ENCODE peak calls at places on chromosomes 13 and 19, in ten cellular contexts. One of them, this sample, is unnamed.

GRCh38 chr13:83878691-83879410 is 3.4 kb downstream of the SLITRK1 start:
- DNase-seq in HFFc6: no peak
- DNase-seq in NB4: no peak
- DNase-seq in breast epithelium: no peak
- DNase-seq in mammary epithelial cell: no peak
- DNase-seq in OCI-LY7: no peak
- DNase-seq in nephron progenitor cell: peak; percentile 25
- DNase-seq in esophagus squamous epithelium: no peak
- DNase-seq in left lung: peak; percentile 59
- DNase-seq in coronary artery: no peak
- DNase-seq in this sample: no peak

GRCh38 chr19:590396-590745 is 690 bp downstream of the HCN2 start:
- DNase-seq in HFFc6: no peak
- DNase-seq in NB4: no peak
- DNase-seq in breast epithelium: no peak
- DNase-seq in mammary epithelial cell: peak; percentile 25
- DNase-seq in OCI-LY7: no peak
- DNase-seq in nephron progenitor cell: peak; percentile 39
- DNase-seq in esophagus squamous epithelium: no peak
- DNase-seq in left lung: peak; percentile 64
- DNase-seq in coronary artery: no peak
- DNase-seq in this sample: peak; percentile 37

GRCh38 chr19:48169585-48169973 is 565 bp downstream of the LIG1 start:
- DNase-seq in HFFc6: peak; percentile 40
- DNase-seq in NB4: peak; percentile 87
- DNase-seq in breast epithelium: peak; percentile 68
- DNase-seq in mammary epithelial cell: peak; percentile 66
- DNase-seq in OCI-LY7: peak; percentile 84
- DNase-seq in nephron progenitor cell: peak; percentile 90
- DNase-seq in esophagus squamous epithelium: peak; percentile 69
- DNase-seq in left lung: peak; percentile 94
- DNase-seq in coronary artery: peak; percentile 79
- DNase-seq in this sample: peak; percentile 91

GRCh38 chr19:30865481-30865880 is 483.8 kb downstream of the TSHZ3 start:
- DNase-seq in HFFc6: no peak
- DNase-seq in NB4: no peak
- DNase-seq in breast epithelium: no peak
- DNase-seq in mammary epithelial cell: no peak
- DNase-seq in OCI-LY7: no peak
- DNase-seq in nephron progenitor cell: no peak
- DNase-seq in esophagus squamous epithelium: no peak
- DNase-seq in left lung: no peak
- DNase-seq in coronary artery: peak; percentile 58
- DNase-seq in this sample: no peak

GRCh38 chr19:50968709-50969412 is 530 bp downstream of the KLK6 start:
- DNase-seq in HFFc6: no peak
- DNase-seq in NB4: no peak
- DNase-seq in breast epithelium: no peak
- DNase-seq in mammary epithelial cell: no peak
- DNase-seq in OCI-LY7: no peak
- DNase-seq in nephron progenitor cell: peak; percentile 68
- DNase-seq in esophagus squamous epithelium: no peak
- DNase-seq in left lung: no peak
- DNase-seq in coronary artery: no peak
- DNase-seq in this sample: no peak

GRCh38 chr13:93086329-93086728 is 140.3 kb upstream of the GPC6 start:
- DNase-seq in HFFc6: no peak
- DNase-seq in NB4: no peak
- DNase-seq in breast epithelium: no peak
- DNase-seq in mammary epithelial cell: no peak
- DNase-seq in OCI-LY7: no peak
- DNase-seq in nephron progenitor cell: no peak
- DNase-seq in esophagus squamous epithelium: no peak
- DNase-seq in left lung: no peak
- DNase-seq in coronary artery: no peak
- DNase-seq in this sample: no peak

GRCh38 chr13:113930711-113931637 is 42.9 kb downstream of the C13orf46 start:
- DNase-seq in HFFc6: no peak
- DNase-seq in NB4: peak; percentile 83
- DNase-seq in breast epithelium: no peak
- DNase-seq in mammary epithelial cell: no peak
- DNase-seq in OCI-LY7: no peak
- DNase-seq in nephron progenitor cell: no peak
- DNase-seq in esophagus squamous epithelium: no peak
- DNase-seq in left lung: no peak
- DNase-seq in coronary artery: peak; percentile 73
- DNase-seq in this sample: peak; percentile 72

GRCh38 chr13:111017755-111018487 is 97.2 kb upstream of the ARHGEF7 start:
- DNase-seq in HFFc6: no peak
- DNase-seq in NB4: no peak
- DNase-seq in breast epithelium: no peak
- DNase-seq in mammary epithelial cell: no peak
- DNase-seq in OCI-LY7: no peak
- DNase-seq in nephron progenitor cell: no peak
- DNase-seq in esophagus squamous epithelium: no peak
- DNase-seq in left lung: peak; percentile 62
- DNase-seq in coronary artery: no peak
- DNase-seq in this sample: no peak

GRCh38 chr13:45269204-45269603 is 68.4 kb upstream of the KCTD4 start:
- DNase-seq in HFFc6: no peak
- DNase-seq in NB4: no peak
- DNase-seq in breast epithelium: no peak
- DNase-seq in mammary epithelial cell: peak; percentile 34
- DNase-seq in OCI-LY7: no peak
- DNase-seq in nephron progenitor cell: no peak
- DNase-seq in esophagus squamous epithelium: no peak
- DNase-seq in left lung: no peak
- DNase-seq in coronary artery: no peak
- DNase-seq in this sample: no peak

GRCh38 chr13:40982772-40983171 is 36.3 kb downstream of the ELF1 start:
- DNase-seq in HFFc6: no peak
- DNase-seq in NB4: peak; percentile 90
- DNase-seq in breast epithelium: no peak
- DNase-seq in mammary epithelial cell: peak; percentile 37
- DNase-seq in OCI-LY7: peak; percentile 85
- DNase-seq in nephron progenitor cell: no peak
- DNase-seq in esophagus squamous epithelium: no peak
- DNase-seq in left lung: no peak
- DNase-seq in coronary artery: no peak
- DNase-seq in this sample: peak; percentile 76

GRCh38 chr19:48806818-48807589 is 3.8 kb downstream of the BCAT2 start:
- DNase-seq in HFFc6: peak; percentile 40
- DNase-seq in NB4: peak; percentile 63
- DNase-seq in breast epithelium: no peak
- DNase-seq in mammary epithelial cell: no peak
- DNase-seq in OCI-LY7: peak; percentile 73
- DNase-seq in nephron progenitor cell: peak; percentile 59
- DNase-seq in esophagus squamous epithelium: no peak
- DNase-seq in left lung: no peak
- DNase-seq in coronary artery: no peak
- DNase-seq in this sample: peak; percentile 64

GRCh38 chr13:93422980-93423554 is 196.5 kb downstream of the GPC6 start:
- DNase-seq in HFFc6: no peak
- DNase-seq in NB4: no peak
- DNase-seq in breast epithelium: no peak
- DNase-seq in mammary epithelial cell: no peak
- DNase-seq in OCI-LY7: no peak
- DNase-seq in nephron progenitor cell: no peak
- DNase-seq in esophagus squamous epithelium: no peak
- DNase-seq in left lung: no peak
- DNase-seq in coronary artery: no peak
- DNase-seq in this sample: no peak

GRCh38 chr13:109862627-109863026 is 76.2 kb upstream of the IRS2 start:
- DNase-seq in HFFc6: peak; percentile 18
- DNase-seq in NB4: peak; percentile 25
- DNase-seq in breast epithelium: no peak
- DNase-seq in mammary epithelial cell: peak; percentile 80
- DNase-seq in OCI-LY7: no peak
- DNase-seq in nephron progenitor cell: no peak
- DNase-seq in esophagus squamous epithelium: no peak
- DNase-seq in left lung: no peak
- DNase-seq in coronary artery: no peak
- DNase-seq in this sample: no peak

GRCh38 chr19:17777840-17778620 is 16.9 kb upstream of the B3GNT3 start:
- DNase-seq in HFFc6: peak; percentile 17
- DNase-seq in NB4: peak; percentile 55
- DNase-seq in breast epithelium: peak; percentile 35
- DNase-seq in mammary epithelial cell: no peak
- DNase-seq in OCI-LY7: peak; percentile 79
- DNase-seq in nephron progenitor cell: peak; percentile 80
- DNase-seq in esophagus squamous epithelium: no peak
- DNase-seq in left lung: peak; percentile 94
- DNase-seq in coronary artery: no peak
- DNase-seq in this sample: peak; percentile 75

GRCh38 chr19:17779281-17779930 is 15.5 kb upstream of the B3GNT3 start:
- DNase-seq in HFFc6: no peak
- DNase-seq in NB4: peak; percentile 40
- DNase-seq in breast epithelium: peak; percentile 38
- DNase-seq in mammary epithelial cell: no peak
- DNase-seq in OCI-LY7: no peak
- DNase-seq in nephron progenitor cell: peak; percentile 44
- DNase-seq in esophagus squamous epithelium: no peak
- DNase-seq in left lung: no peak
- DNase-seq in coronary artery: no peak
- DNase-seq in this sample: no peak

GRCh38 chr19:17780781-17781180 is 14.2 kb upstream of the B3GNT3 start:
- DNase-seq in HFFc6: no peak
- DNase-seq in NB4: no peak
- DNase-seq in breast epithelium: no peak
- DNase-seq in mammary epithelial cell: no peak
- DNase-seq in OCI-LY7: no peak
- DNase-seq in nephron progenitor cell: no peak
- DNase-seq in esophagus squamous epithelium: no peak
- DNase-seq in left lung: no peak
- DNase-seq in coronary artery: no peak
- DNase-seq in this sample: no peak

GRCh38 chr19:17775991-17776803 is 18.7 kb upstream of the B3GNT3 start:
- DNase-seq in HFFc6: no peak
- DNase-seq in NB4: peak; percentile 51
- DNase-seq in breast epithelium: no peak
- DNase-seq in mammary epithelial cell: no peak
- DNase-seq in OCI-LY7: no peak
- DNase-seq in nephron progenitor cell: no peak
- DNase-seq in esophagus squamous epithelium: no peak
- DNase-seq in left lung: no peak
- DNase-seq in coronary artery: no peak
- DNase-seq in this sample: peak; percentile 48

DNA sequence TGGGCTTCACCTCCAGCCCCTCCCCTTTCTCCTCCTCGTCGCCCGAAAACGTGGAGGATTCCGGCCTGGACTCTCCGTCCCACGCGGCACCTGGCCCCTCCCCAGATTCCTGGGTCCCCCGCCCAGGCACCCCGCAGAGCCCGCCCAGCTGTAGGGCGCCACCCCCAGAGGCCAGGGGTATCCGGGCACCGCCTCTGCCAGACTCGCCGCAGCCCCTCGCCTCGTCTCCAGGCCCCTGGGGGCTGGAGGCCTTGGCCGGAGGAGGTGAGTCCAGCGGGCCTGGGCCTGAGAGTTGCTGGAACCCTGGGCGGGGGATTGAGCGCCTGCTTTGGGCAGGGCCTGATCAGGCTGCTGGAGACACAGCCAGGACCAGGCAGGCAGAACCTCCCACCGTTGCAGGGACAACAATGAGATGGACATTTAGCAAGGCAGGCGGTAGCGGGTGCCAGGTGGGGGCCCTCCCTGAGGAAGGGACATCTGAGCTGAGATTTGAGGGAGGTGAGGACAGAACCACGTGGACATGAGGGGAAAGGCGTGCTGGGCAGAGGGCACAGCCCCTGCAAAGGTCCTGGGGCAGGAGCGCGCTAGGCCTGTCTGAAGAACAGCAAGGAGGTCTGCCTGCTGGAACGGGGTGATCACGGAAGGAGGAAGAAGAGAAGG is 16.2 kb upstream of the B3GNT3 start:
- DNase-seq in HFFc6: no peak
- DNase-seq in NB4: no peak
- DNase-seq in breast epithelium: no peak
- DNase-seq in mammary epithelial cell: no peak
- DNase-seq in OCI-LY7: no peak
- DNase-seq in nephron progenitor cell: peak; percentile 52
- DNase-seq in esophagus squamous epithelium: no peak
- DNase-seq in left lung: peak; percentile 85
- DNase-seq in coronary artery: no peak
- DNase-seq in this sample: no peak
- TF ChIP-seq CTCF in HFFc6: no peak
- TF ChIP-seq CTCF in NB4: no peak
- TF ChIP-seq CTCF in breast epithelium: no peak
- TF ChIP-seq CTCF in mammary epithelial cell: no peak
- TF ChIP-seq CTCF in OCI-LY7: no peak
- TF ChIP-seq CTCF in nephron progenitor cell: no peak
- TF ChIP-seq CTCF in esophagus squamous epithelium: no peak
- TF ChIP-seq CTCF in left lung: no peak
- TF ChIP-seq CTCF in coronary artery: no peak
- TF ChIP-seq CTCF in this sample: no peak

GRCh38 chr19:33414667-33415605 is 41.4 kb downstream of the CEBPG start:
- DNase-seq in HFFc6: no peak
- DNase-seq in NB4: no peak
- DNase-seq in breast epithelium: no peak
- DNase-seq in mammary epithelial cell: no peak
- DNase-seq in OCI-LY7: no peak
- DNase-seq in nephron progenitor cell: no peak
- DNase-seq in esophagus squamous epithelium: no peak
- DNase-seq in left lung: peak; percentile 71
- DNase-seq in coronary artery: no peak
- DNase-seq in this sample: no peak
- TF ChIP-seq CTCF in HFFc6: no peak
- TF ChIP-seq CTCF in NB4: no peak
- TF ChIP-seq CTCF in breast epithelium: no peak
- TF ChIP-seq CTCF in mammary epithelial cell: no peak
- TF ChIP-seq CTCF in OCI-LY7: no peak
- TF ChIP-seq CTCF in nephron progenitor cell: no peak
- TF ChIP-seq CTCF in esophagus squamous epithelium: no peak
- TF ChIP-seq CTCF in left lung: no peak
- TF ChIP-seq CTCF in coronary artery: no peak
- TF ChIP-seq CTCF in this sample: no peak

DNA sequence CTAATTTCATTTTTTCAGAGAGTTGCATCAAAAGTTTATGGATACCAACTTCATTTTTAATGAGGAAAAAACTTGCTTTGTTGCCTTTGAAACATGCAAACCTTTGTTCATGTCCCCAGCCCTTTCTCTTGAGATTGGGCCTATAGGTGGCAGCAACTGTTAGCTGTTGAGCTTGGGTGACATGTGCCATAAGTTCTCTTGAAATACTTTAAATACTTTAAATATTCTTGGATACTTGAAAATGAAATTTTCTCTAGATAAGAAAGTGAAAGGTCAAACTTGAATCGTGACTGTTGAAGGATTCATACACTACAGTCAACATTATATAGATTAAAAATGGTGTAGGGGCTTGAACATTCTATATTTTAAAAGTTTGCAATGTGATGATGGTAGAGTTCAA is 294.9 kb downstream of the NDFIP2 start:
- DNase-seq in HFFc6: peak; percentile 68
- DNase-seq in NB4: peak; percentile 58
- DNase-seq in breast epithelium: no peak
- DNase-seq in mammary epithelial cell: peak; percentile 46
- DNase-seq in OCI-LY7: no peak
- DNase-seq in nephron progenitor cell: no peak
- DNase-seq in esophagus squamous epithelium: no peak
- DNase-seq in left lung: no peak
- DNase-seq in coronary artery: no peak
- DNase-seq in this sample: peak; percentile 10
- TF ChIP-seq CTCF in HFFc6: peak; percentile 81
- TF ChIP-seq CTCF in NB4: peak; percentile 67
- TF ChIP-seq CTCF in breast epithelium: no peak
- TF ChIP-seq CTCF in mammary epithelial cell: peak; percentile 53
- TF ChIP-seq CTCF in OCI-LY7: peak; percentile 52
- TF ChIP-seq CTCF in nephron progenitor cell: peak; percentile 50
- TF ChIP-seq CTCF in esophagus squamous epithelium: peak; percentile 54
- TF ChIP-seq CTCF in left lung: peak; percentile 34
- TF ChIP-seq CTCF in coronary artery: peak; percentile 27
- TF ChIP-seq CTCF in this sample: no peak

GRCh38 chr13:74794147-74794546 is 659.9 kb upstream of the KLF12 start:
- DNase-seq in HFFc6: no peak
- DNase-seq in NB4: peak; percentile 23
- DNase-seq in breast epithelium: no peak
- DNase-seq in mammary epithelial cell: no peak
- DNase-seq in OCI-LY7: no peak
- DNase-seq in nephron progenitor cell: no peak
- DNase-seq in esophagus squamous epithelium: no peak
- DNase-seq in left lung: no peak
- DNase-seq in coronary artery: no peak
- DNase-seq in this sample: no peak
- TF ChIP-seq CTCF in HFFc6: no peak
- TF ChIP-seq CTCF in NB4: no peak
- TF ChIP-seq CTCF in breast epithelium: no peak
- TF ChIP-seq CTCF in mammary epithelial cell: no peak
- TF ChIP-seq CTCF in OCI-LY7: no peak
- TF ChIP-seq CTCF in nephron progenitor cell: no peak
- TF ChIP-seq CTCF in esophagus squamous epithelium: no peak
- TF ChIP-seq CTCF in left lung: no peak
- TF ChIP-seq CTCF in coronary artery: no peak
- TF ChIP-seq CTCF in this sample: no peak

This sample was measured in activated CD8-positive, alpha-beta T cell treated with anti-CD3 and anti-CD28 coated beads for 36 hours.